ENCODE peak calls at places on chromosomes 16 and 17, in nine cellular contexts. R, E, B, Z, U, D, A, V and L are unnamed samples.

GRCh38 chr16:57475711-57476339 is 10.5 kb downstream of the DOK4 start:
- DNase-seq in R (no peak), E (peak), B (no peak), Z (peak), U (peak), D (no peak), A (no peak), V (no peak), L (no peak)

GRCh38 chr17:48825446-48826381 is 5.1 kb upstream of the CALCOCO2 start:
- DNase-seq in R (no peak), E (no peak), B (no peak), Z (no peak), U (no peak), D (no peak), A (no peak), V (no peak), L (no peak)

GRCh38 chr17:17494499-17495447 is 1.4 kb downstream of the RASD1 start:
- DNase-seq in R (peak), E (peak), B (peak), Z (no peak), U (no peak), D (no peak), A (peak), V (no peak), L (peak)

GRCh38 chr17:50683434-50684287 is 24.1 kb downstream of the ANKRD40 start:
- DNase-seq in R (no peak), E (no peak), B (peak), Z (no peak), U (no peak), D (no peak), A (no peak), V (no peak), L (no peak)

GRCh38 chr16:68356249-68356918 is 45.6 kb downstream of the PRMT7 start:
- DNase-seq in R (no peak), E (peak), B (no peak), Z (no peak), U (no peak), D (peak), A (no peak), V (no peak), L (no peak)

GRCh38 chr17:2239882-2240430 is 63.6 kb downstream of the SMG6 start:
- DNase-seq in R (peak), E (peak), B (peak), Z (no peak), U (peak), D (peak), A (peak), V (no peak), L (peak)

GRCh38 chr16:7399296-7399695 is 66.7 kb downstream of the RBFOX1 start:
- DNase-seq in R (no peak), E (no peak), B (no peak), Z (no peak), U (no peak), D (no peak), A (no peak), V (no peak), L (no peak)

GRCh38 chr17:27390540-27390939 is 65.7 kb upstream of the KSR1 start:
- DNase-seq in R (no peak), E (no peak), B (no peak), Z (no peak), U (no peak), D (no peak), A (no peak), V (no peak), L (no peak)

GRCh38 chr17:28997811-28998210 is 8.0 kb downstream of the SEZ6 start:
- DNase-seq in R (no peak), E (no peak), B (no peak), Z (no peak), U (no peak), D (no peak), A (no peak), V (no peak), L (no peak)

GRCh38 chr16:68486671-68487495 is 38.6 kb upstream of the SMPD3 start:
- DNase-seq in R (no peak), E (peak), B (no peak), Z (no peak), U (no peak), D (no peak), A (no peak), V (no peak), L (no peak)

GRCh38 chr16:89412811-89413210 is 77.5 kb downstream of the ANKRD11 start:
- DNase-seq in R (no peak), E (no peak), B (no peak), Z (peak), U (no peak), D (no peak), A (no peak), V (no peak), L (no peak)

GRCh38 chr16:56923481-56923880 is 8.5 kb upstream of the HERPUD1 start:
- DNase-seq in R (no peak), E (no peak), B (peak), Z (no peak), U (no peak), D (no peak), A (no peak), V (no peak), L (no peak)

GRCh38 chr16:12132290-12132689 is 155.8 kb downstream of the SNX29 start:
- DNase-seq in R (no peak), E (no peak), B (no peak), Z (no peak), U (no peak), D (no peak), A (no peak), V (no peak), L (no peak)

GRCh38 chr17:50218771-50219315 is 17.4 kb upstream of the COL1A1 start:
- DNase-seq in R (no peak), E (no peak), B (peak), Z (no peak), U (peak), D (no peak), A (no peak), V (peak), L (peak)

GRCh38 chr16:79629003-79629402 is 28.5 kb upstream of the MAF start:
- DNase-seq in R (no peak), E (no peak), B (no peak), Z (no peak), U (no peak), D (no peak), A (no peak), V (no peak), L (no peak)

GRCh38 chr16:30151091-30151490 is 28.1 kb upstream of the MAPK3 start:
- DNase-seq in R (no peak), E (no peak), B (no peak), Z (no peak), U (no peak), D (no peak), A (no peak), V (no peak), L (no peak)

GRCh38 chr17:11737290-11737679 is 139.0 kb downstream of the DNAH9 start:
- DNase-seq in R (no peak), E (no peak), B (no peak), Z (no peak), U (no peak), D (no peak), A (no peak), V (no peak), L (no peak)

GRCh38 chr17:62941358-62941991 is 24.6 kb upstream of the TANC2 start:
- DNase-seq in R (no peak), E (no peak), B (no peak), Z (no peak), U (no peak), D (no peak), A (no peak), V (no peak), L (no peak)

GRCh38 chr16:6019490-6019991 is 921.9 kb upstream of the EEF2KMT start:
- DNase-seq in R (no peak), E (no peak), B (no peak), Z (no peak), U (no peak), D (no peak), A (no peak), V (no peak), L (no peak)

GRCh38 chr17:6366144-6366755 is 68.7 kb downstream of the AIPL1 start:
- DNase-seq in R (no peak), E (no peak), B (no peak), Z (no peak), U (no peak), D (no peak), A (no peak), V (peak), L (no peak)

GRCh38 chr16:15807603-15808009 is 49.2 kb downstream of the MYH11 start:
- DNase-seq in R (no peak), E (peak), B (peak), Z (no peak), U (no peak), D (no peak), A (no peak), V (no peak), L (peak)

GRCh38 chr17:29726721-29727252 is 104.1 kb upstream of the CORO6 start:
- DNase-seq in R (no peak), E (no peak), B (no peak), Z (peak), U (peak), D (peak), A (no peak), V (peak), L (no peak)

GRCh38 chr16:30060354-30061194 is 5.0 kb upstream of the ALDOA start:
- DNase-seq in R (no peak), E (no peak), B (no peak), Z (no peak), U (no peak), D (no peak), A (no peak), V (no peak), L (no peak)

GRCh38 chr16:82660078-82660645 is 33.4 kb downstream of the CDH13 start:
- DNase-seq in R (no peak), E (no peak), B (no peak), Z (no peak), U (no peak), D (no peak), A (no peak), V (no peak), L (no peak)

GRCh38 chr17:50918933-50919296 is 52.8 kb upstream of the TOB1 start:
- DNase-seq in R (peak), E (peak), B (no peak), Z (no peak), U (no peak), D (no peak), A (no peak), V (no peak), L (no peak)

GRCh38 chr16:53968454-53968853 is 264.5 kb downstream of the FTO start:
- DNase-seq in R (no peak), E (no peak), B (no peak), Z (no peak), U (no peak), D (no peak), A (no peak), V (no peak), L (no peak)

GRCh38 chr17:39209317-39210092 is 9.4 kb downstream of the RPL19 start:
- DNase-seq in R (peak), E (peak), B (peak), Z (peak), U (no peak), D (no peak), A (peak), V (no peak), L (peak)

GRCh38 chr17:21263351-21263750 is 10.1 kb upstream of the NATD1 start:
- DNase-seq in R (no peak), E (no peak), B (no peak), Z (no peak), U (no peak), D (no peak), A (no peak), V (no peak), L (no peak)

GRCh38 chr17:76265624-76266243 is 586 bp downstream of the UBALD2 start:
- DNase-seq in R (peak), E (peak), B (peak), Z (peak), U (peak), D (no peak), A (no peak), V (no peak), L (peak)

GRCh38 chr16:86455116-86455515 is 55.2 kb upstream of the FOXF1 start:
- DNase-seq in R (no peak), E (no peak), B (peak), Z (no peak), U (no peak), D (no peak), A (no peak), V (no peak), L (no peak)

GRCh38 chr16:2774161-2774891 is 2.8 kb downstream of the ELOB start:
- DNase-seq in R (no peak), E (no peak), B (no peak), Z (no peak), U (no peak), D (no peak), A (no peak), V (no peak), L (no peak)

GRCh38 chr17:50703162-50703561 is 4.6 kb downstream of the ANKRD40 start:
- DNase-seq in R (no peak), E (no peak), B (no peak), Z (no peak), U (no peak), D (no peak), A (no peak), V (no peak), L (no peak)

GRCh38 chr16:81551821-81552304 is 107.3 kb downstream of the CMIP start:
- DNase-seq in R (no peak), E (no peak), B (no peak), Z (no peak), U (no peak), D (no peak), A (no peak), V (no peak), L (no peak)

GRCh38 chr16:18059089-18059488 is 277.4 kb downstream of the NPIPA8 start:
- DNase-seq in R (no peak), E (no peak), B (no peak), Z (no peak), U (no peak), D (no peak), A (no peak), V (no peak), L (no peak)

GRCh38 chr16:1491327-1491726 is 1.8 kb upstream of the TELO2 start:
- DNase-seq in R (no peak), E (no peak), B (no peak), Z (no peak), U (no peak), D (no peak), A (no peak), V (no peak), L (no peak)

GRCh38 chr16:12436201-12436657 is 367.5 kb downstream of the CPPED1 start:
- DNase-seq in R (no peak), E (no peak), B (no peak), Z (no peak), U (no peak), D (no peak), A (no peak), V (no peak), L (no peak)

GRCh38 chr16:49112754-49113153 is 168.9 kb downstream of the CBLN1 start:
- DNase-seq in R (no peak), E (no peak), B (peak), Z (no peak), U (no peak), D (no peak), A (peak), V (no peak), L (peak)

GRCh38 chr16:13118091-13118490 is 216.7 kb downstream of the SHISA9 start:
- DNase-seq in R (no peak), E (no peak), B (no peak), Z (no peak), U (no peak), D (no peak), A (no peak), V (no peak), L (no peak)

GRCh38 chr16:20897253-20897896 is 2.8 kb downstream of the DCUN1D3 start:
- DNase-seq in R (no peak), E (no peak), B (no peak), Z (no peak), U (no peak), D (no peak), A (no peak), V (no peak), L (no peak)
- TF ChIP-seq EP300 in R (no peak), E (no peak), B (no peak), Z (no peak), U (no peak), D (no peak), A (peak), V (no peak), L (no peak)

GRCh38 chr17:8001976-8002645 is at the start of gene GUCY2D:
- DNase-seq in R (no peak), E (peak), B (no peak), Z (no peak), U (no peak), D (no peak), A (no peak), V (no peak), L (no peak)
- H3K4me3 ChIP-seq in R (peak), E (peak), B (peak), Z (no peak), U (no peak), D (no peak), A (peak), V (peak), L (no peak)

GRCh38 chr16:75260856-75261589 is 9.6 kb upstream of the BCAR1 start:
- DNase-seq in R (no peak), E (no peak), B (no peak), Z (no peak), U (no peak), D (no peak), A (no peak), V (no peak), L (no peak)

GRCh38 chr16:75256059-75256870 is 4.8 kb upstream of the BCAR1 start:
- DNase-seq in R (peak), E (no peak), B (peak), Z (peak), U (no peak), D (no peak), A (no peak), V (no peak), L (peak)

GRCh38 chr16:75256871-75257343 is 5.5 kb upstream of the BCAR1 start:
- DNase-seq in R (peak), E (peak), B (peak), Z (peak), U (no peak), D (no peak), A (no peak), V (no peak), L (no peak)

GRCh38 chr16:75258807-75259141 is 7.3 kb upstream of the BCAR1 start:
- DNase-seq in R (no peak), E (no peak), B (no peak), Z (no peak), U (no peak), D (no peak), A (no peak), V (no peak), L (no peak)

DNA sequence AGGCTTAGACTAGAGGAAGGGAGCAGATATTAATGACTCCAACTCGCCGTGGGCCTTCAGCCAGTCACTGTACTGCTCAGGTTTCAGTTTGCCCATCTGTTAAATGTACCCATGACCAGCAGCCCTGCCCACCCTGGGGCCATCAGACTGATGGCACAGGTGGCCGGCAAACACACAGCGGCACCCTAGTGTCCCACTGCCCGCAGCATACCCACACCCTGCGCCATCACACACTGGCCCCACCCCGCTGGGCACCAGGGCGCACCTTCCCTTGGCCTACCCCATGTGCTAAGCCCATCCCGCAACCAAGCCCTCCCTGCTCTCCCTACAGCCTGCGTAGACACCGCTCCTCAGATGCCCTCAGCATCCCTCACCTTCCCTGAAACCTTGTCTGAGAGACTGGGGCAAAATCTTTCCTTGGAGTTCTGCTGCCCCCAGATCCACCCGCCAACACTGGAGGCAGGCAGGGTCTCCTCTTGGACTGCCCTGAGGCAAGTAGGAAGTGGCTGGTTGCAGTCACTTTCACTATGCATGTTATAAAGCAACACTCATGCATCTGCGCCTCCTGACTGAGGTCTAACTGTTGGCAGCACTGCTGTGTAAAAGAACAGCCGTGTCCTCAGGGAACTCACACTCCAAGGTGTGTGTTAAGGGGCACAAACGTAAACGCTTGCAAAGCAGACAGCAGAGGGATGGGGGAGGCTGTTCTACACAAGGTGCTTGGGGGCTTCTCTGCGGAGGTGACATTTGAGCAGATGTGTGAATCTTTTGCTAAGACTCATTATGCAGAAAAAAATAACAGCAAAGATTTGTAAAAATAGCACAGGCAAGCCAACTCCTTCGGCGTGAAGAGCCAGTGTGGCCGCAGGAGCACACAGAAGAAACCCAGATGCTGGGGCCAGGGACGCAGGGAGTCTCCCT is 6.7 kb upstream of the BCAR1 start:
- DNase-seq in R (no peak), E (no peak), B (peak), Z (no peak), U (no peak), D (no peak), A (no peak), V (no peak), L (no peak)
- H3K27ac ChIP-seq in R (no peak), E (no peak), B (no peak), Z (no peak), U (no peak), D (no peak), A (no peak), V (peak), L (no peak)

DNA sequence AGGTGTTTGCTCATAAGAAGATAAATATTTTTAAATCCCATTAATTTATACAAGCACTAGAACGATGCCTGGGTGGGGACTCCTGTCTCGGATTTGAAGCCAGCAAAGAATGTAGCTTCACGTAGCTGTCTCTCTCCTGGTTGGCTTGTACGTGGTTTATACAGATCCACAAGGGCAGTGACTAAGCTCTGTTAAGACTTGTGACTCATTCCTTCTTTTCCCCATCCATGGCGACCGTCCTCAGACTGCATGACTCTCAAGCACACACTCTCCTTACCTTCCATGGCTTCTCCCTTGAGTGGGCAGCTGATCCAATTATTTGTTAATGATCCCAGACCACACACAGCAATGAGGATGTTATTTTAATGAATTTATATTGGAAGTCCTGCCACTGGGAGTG is 679.7 kb upstream of the SOX9 start:
- DNase-seq in R (no peak), E (no peak), B (no peak), Z (no peak), U (peak), D (no peak), A (no peak), V (no peak), L (no peak)
- TF ChIP-seq EP300 in R (no peak), E (no peak), B (no peak), Z (no peak), U (no peak), D (no peak), A (no peak), V (no peak), L (no peak)

DNA sequence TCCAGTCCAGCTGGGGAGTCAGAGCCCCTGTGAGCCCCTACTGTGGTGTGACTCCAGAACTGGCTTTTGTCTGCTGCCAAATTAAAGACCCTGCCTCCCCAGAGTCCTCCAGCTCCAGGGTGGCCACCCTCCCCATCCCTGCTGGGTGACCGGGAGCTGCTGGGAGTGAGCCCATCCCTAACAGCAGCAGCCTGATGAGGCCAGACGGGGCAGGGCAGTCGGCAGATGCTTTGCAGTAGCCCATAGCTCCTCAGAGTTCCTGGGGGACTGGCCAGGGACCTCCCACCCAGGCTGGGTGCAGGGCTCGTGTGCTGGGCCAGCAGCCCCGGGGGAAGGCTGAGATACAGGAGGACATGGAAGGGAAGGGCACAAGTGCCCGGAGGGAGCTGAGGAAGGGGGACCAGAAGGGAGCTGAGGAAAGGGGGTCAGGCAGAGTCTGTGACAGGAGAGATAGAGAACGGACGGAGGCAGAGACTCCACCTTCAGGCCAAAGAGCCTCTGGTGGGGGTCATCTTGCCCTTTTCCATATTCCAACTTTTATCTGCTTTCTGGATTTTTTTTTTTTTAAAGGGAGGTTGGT is 12.7 kb upstream of the MRPS23 start:
- DNase-seq in R (no peak), E (no peak), B (no peak), Z (no peak), U (no peak), D (no peak), A (no peak), V (no peak), L (no peak)
- H3K4me3 ChIP-seq in R (peak), E (no peak), B (peak), Z (no peak), U (peak), D (no peak), A (peak), V (peak), L (peak)